ENCODE peak calls at places on chromosomes 5 and 9, in six cellular contexts. H, W, D, B, R and E are unnamed samples.

GRCh38 chr9:37398464-37399025 is 24.0 kb upstream of the GRHPR start:
- DNase-seq in H (no peak), W (no peak), D (no peak), B (no peak), R (no peak), E (no peak)

GRCh38 chr5:72597456-72597948 is 90.3 kb upstream of the ZNF366 start:
- DNase-seq in H (peak), W (no peak), D (peak), B (peak), R (peak), E (no peak)

GRCh38 chr5:179180061-179180460 is 119.9 kb downstream of the ZNF354C start:
- DNase-seq in H (no peak), W (no peak), D (no peak), B (no peak), R (no peak), E (no peak)

GRCh38 chr5:148090780-148091221 is 27.0 kb downstream of the SPINK5 start:
- DNase-seq in H (no peak), W (no peak), D (peak), B (no peak), R (no peak), E (no peak)

GRCh38 chr5:66912787-66913186 is 283.8 kb downstream of the CD180 start:
- DNase-seq in H (no peak), W (no peak), D (no peak), B (peak), R (no peak), E (no peak)

GRCh38 chr5:14190194-14191164 is 47.3 kb downstream of the TRIO start:
- DNase-seq in H (peak), W (no peak), D (peak), B (peak), R (no peak), E (no peak)

GRCh38 chr9:91486699-91487497 is 63.3 kb upstream of the NFIL3 start:
- DNase-seq in H (no peak), W (no peak), D (peak), B (peak), R (no peak), E (no peak)

GRCh38 chr5:72556351-72557146 is 49.3 kb upstream of the ZNF366 start:
- DNase-seq in H (peak), W (peak), D (peak), B (peak), R (peak), E (no peak)

GRCh38 chr9:117555964-117556629 is 141.2 kb upstream of the ASTN2 start:
- DNase-seq in H (peak), W (peak), D (peak), B (no peak), R (peak), E (no peak)

GRCh38 chr9:89519393-89519805 is 21.5 kb upstream of the SEMA4D start:
- DNase-seq in H (no peak), W (no peak), D (peak), B (peak), R (peak), E (no peak)

GRCh38 chr5:16507716-16508115 is 42.1 kb upstream of the ZNF622 start:
- DNase-seq in H (no peak), W (no peak), D (no peak), B (peak), R (no peak), E (no peak)

GRCh38 chr9:89848060-89849040 is 243.5 kb downstream of the GADD45G start:
- DNase-seq in H (no peak), W (no peak), D (no peak), B (no peak), R (no peak), E (no peak)

GRCh38 chr9:8384126-8384525 is 584.5 kb upstream of the DMAC1 start:
- DNase-seq in H (no peak), W (no peak), D (no peak), B (no peak), R (no peak), E (no peak)

GRCh38 chr9:31790720-31791119 is 593.7 kb upstream of the ACO1 start:
- DNase-seq in H (no peak), W (no peak), D (no peak), B (no peak), R (no peak), E (no peak)

GRCh38 chr9:11233693-11234092 is 620.9 kb upstream of the PTPRD start:
- DNase-seq in H (no peak), W (no peak), D (no peak), B (no peak), R (no peak), E (no peak)

GRCh38 chr9:34428325-34428958 is 29.9 kb downstream of the FAM219A start:
- DNase-seq in H (no peak), W (no peak), D (no peak), B (peak), R (peak), E (no peak)

GRCh38 chr5:179154991-179155955 is 95.1 kb downstream of the ZNF354C start:
- DNase-seq in H (no peak), W (no peak), D (no peak), B (no peak), R (no peak), E (no peak)

DNA sequence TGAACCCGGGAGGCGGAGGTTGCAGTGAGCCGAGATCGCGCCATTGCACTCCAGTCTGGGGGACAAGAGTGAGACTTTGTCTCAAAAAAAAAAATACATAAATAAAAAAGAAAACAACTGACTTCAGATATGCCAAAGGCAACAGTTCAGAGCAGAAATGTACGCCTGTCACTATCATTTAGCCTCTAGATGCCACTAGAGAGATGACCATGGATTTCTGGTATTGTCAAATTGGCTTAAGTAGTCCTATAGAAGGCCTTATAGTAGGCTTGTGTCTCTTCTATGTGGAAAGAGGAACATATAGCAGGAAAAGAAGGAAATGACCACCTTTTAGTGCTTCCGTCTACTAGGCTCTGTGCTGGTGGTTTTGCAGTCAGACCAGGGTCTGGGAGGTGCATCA is 17.3 kb downstream of the AGXT2 start:
- DNase-seq in H (no peak), W (no peak), D (no peak), B (no peak), R (no peak), E (no peak)
- TF ChIP-seq CTCF in H (no peak), W (no peak), D (no peak), B (no peak), R (no peak), E (no peak)

GRCh38 chr9:133238272-133238850 is 29.3 kb upstream of the OBP2B start:
- DNase-seq in H (peak), W (peak), D (peak), B (no peak), R (peak), E (no peak)

GRCh38 chr9:133235549-133236222 is 26.6 kb upstream of the OBP2B start:
- DNase-seq in H (no peak), W (no peak), D (no peak), B (no peak), R (no peak), E (no peak)

GRCh38 chr9:133234577-133235322 is 25.7 kb upstream of the OBP2B start:
- DNase-seq in H (no peak), W (no peak), D (no peak), B (no peak), R (no peak), E (no peak)

GRCh38 chr9:133237271-133237731 is 28.3 kb upstream of the OBP2B start:
- DNase-seq in H (no peak), W (peak), D (peak), B (no peak), R (peak), E (no peak)

DNA sequence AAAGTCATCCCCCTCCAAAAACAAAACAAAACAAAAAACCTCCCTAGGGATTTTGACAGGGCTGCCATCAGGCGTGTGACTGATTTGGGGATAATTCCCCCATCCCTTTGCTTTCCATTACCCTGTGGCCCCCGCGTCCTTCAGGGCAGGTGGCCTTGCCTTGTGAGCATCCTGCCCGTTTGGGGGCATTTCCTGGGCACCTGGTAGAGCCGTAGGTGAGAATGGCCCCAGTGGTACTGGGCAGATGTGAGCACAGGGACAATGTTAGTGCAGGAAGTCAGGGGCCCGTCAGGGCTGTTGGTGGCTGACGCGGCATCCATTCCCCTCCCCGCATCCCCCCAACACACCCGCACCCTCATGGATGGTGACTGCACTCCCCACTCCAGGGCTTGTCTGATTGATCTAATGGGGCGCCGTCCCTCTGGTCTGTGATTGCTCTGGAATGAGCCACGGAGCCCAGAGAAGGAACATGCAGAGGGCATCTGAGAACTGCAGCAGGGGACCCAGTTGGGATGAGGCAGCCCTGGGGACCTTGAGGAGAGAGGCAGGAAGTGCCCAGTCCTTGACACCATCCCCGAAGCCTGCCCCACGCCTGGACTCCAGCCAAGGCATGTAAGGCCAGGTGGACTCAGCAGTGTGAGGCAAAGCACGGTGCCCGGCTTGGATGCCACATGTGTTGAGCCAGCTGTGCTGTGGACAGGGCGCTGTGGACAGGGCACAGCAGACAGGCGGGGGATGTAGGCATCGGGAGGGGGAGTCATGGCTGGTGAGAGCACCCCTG is 27.4 kb upstream of the OBP2B start:
- DNase-seq in H (no peak), W (no peak), D (no peak), B (no peak), R (no peak), E (no peak)
- H3K27ac ChIP-seq in H (no peak), W (peak), D (no peak), B (no peak), R (peak), E (peak)

GRCh38 chr5:146851133-146851532 is 27.4 kb downstream of the PPP2R2B start:
- DNase-seq in H (no peak), W (no peak), D (no peak), B (no peak), R (no peak), E (no peak)

GRCh38 chr5:146852089-146852488 is 26.5 kb downstream of the PPP2R2B start:
- DNase-seq in H (no peak), W (no peak), D (no peak), B (no peak), R (no peak), E (no peak)

GRCh38 chr5:146849694-146850093 is 28.9 kb downstream of the PPP2R2B start:
- DNase-seq in H (no peak), W (no peak), D (no peak), B (no peak), R (no peak), E (no peak)

DNA sequence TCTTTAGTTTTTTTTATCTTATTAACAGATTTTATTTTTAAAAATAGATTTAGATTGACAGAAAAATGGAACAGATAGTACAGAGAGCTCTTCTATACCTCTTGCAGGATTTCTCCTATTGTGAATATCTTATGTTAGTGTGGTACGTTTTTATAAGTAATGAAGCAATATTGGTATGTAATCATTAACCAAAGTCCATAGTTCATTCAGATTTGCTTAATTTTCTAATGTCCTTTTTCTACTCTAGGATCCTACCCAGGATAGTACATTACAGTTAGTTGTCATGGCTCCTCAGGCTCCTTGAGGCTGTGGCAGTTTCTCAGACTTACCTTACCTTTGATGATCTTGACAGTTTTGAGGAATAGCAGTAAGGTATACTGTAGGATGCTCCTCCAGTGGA is 30.4 kb downstream of the PPP2R2B start:
- DNase-seq in H (no peak), W (no peak), D (no peak), B (no peak), R (no peak), E (no peak)
- TF ChIP-seq CTCF in H (no peak), W (no peak), D (no peak), B (no peak), R (no peak), E (no peak)

GRCh38 chr9:134418986-134419683 is 92.9 kb downstream of the RXRA start:
- DNase-seq in H (no peak), W (no peak), D (no peak), B (no peak), R (no peak), E (no peak)
- H3K27ac ChIP-seq in H (no peak), W (no peak), D (no peak), B (no peak), R (no peak), E (peak)

GRCh38 chr9:110638381-110638954 is 30.1 kb upstream of the MUSK start:
- DNase-seq in H (no peak), W (no peak), D (peak), B (no peak), R (no peak), E (no peak)
- TF ChIP-seq CTCF in H (peak), W (peak), D (peak), B (peak), R (peak), E (peak)

GRCh38 chr9:134066546-134066922 is 1.3 kb downstream of the BRD3 start:
- DNase-seq in H (peak), W (no peak), D (peak), B (no peak), R (peak), E (no peak)
- H3K27ac ChIP-seq in H (peak), W (peak), D (peak), B (peak), R (peak), E (peak)

GRCh38 chr9:75090579-75090978 is 2.3 kb downstream of the OSTF1 start:
- DNase-seq in H (no peak), W (no peak), D (no peak), B (no peak), R (no peak), E (no peak)

GRCh38 chr9:75087279-75087823 is 604 bp downstream of the NMRK1 start:
- DNase-seq in H (peak), W (no peak), D (peak), B (peak), R (peak), E (no peak)

GRCh38 chr9:75087824-75088645 is at the start of the genes NMRK1 and OSTF1:
- DNase-seq in H (peak), W (peak), D (peak), B (peak), R (peak), E (peak)

GRCh38 chr9:75089369-75089766 is 1.1 kb downstream of the OSTF1 start:
- DNase-seq in H (no peak), W (no peak), D (no peak), B (no peak), R (no peak), E (no peak)

GRCh38 chr9:75088646-75089368 is 493 bp downstream of the OSTF1 start:
- DNase-seq in H (peak), W (peak), D (peak), B (peak), R (peak), E (peak)
- TF ChIP-seq CTCF in H (no peak), W (no peak), D (peak), B (peak), R (peak), E (no peak)

GRCh38 chr9:107438211-107439030 is 51.1 kb downstream of the KLF4 start:
- DNase-seq in H (no peak), W (no peak), D (no peak), B (no peak), R (no peak), E (no peak)
- H3K27ac ChIP-seq in H (no peak), W (no peak), D (no peak), B (no peak), R (no peak), E (no peak)

GRCh38 chr9:82903503-82903902 is 159.4 kb downstream of the RASEF start:
- DNase-seq in H (peak), W (no peak), D (no peak), B (peak), R (no peak), E (no peak)
- TF ChIP-seq CTCF in H (no peak), W (no peak), D (no peak), B (peak), R (no peak), E (no peak)